ENCODE peak calls at places on chromosomes 13 and 19, in six cellular contexts. One of them, this sample, is unnamed.

GRCh38 chr13:106028916-106029315 is 506.5 kb downstream of the EFNB2 start:
- DNase-seq in AG08396: no peak
- DNase-seq in aorta: no peak
- DNase-seq in A549: no peak
- DNase-seq in central memory CD4-positive, alpha-beta T cell: no peak
- DNase-seq in RCC 7860: no peak
- DNase-seq in this sample: no peak

GRCh38 chr13:29934531-29935308 is 84.3 kb upstream of the UBL3 start:
- DNase-seq in RCC 7860: no peak
- DNase-seq in aorta: no peak
- DNase-seq in A549: no peak
- DNase-seq in central memory CD4-positive, alpha-beta T cell: no peak
- DNase-seq in AG08396: no peak
- DNase-seq in this sample: peak

GRCh38 chr19:16170134-16170533 is 3.2 kb downstream of the CIB3 start:
- DNase-seq in aorta: no peak
- DNase-seq in central memory CD4-positive, alpha-beta T cell: no peak
- DNase-seq in RCC 7860: no peak
- DNase-seq in A549: no peak
- DNase-seq in AG08396: no peak
- DNase-seq in this sample: no peak

GRCh38 chr13:90806905-90807304 is 540.6 kb upstream of the MIR17HG start:
- DNase-seq in central memory CD4-positive, alpha-beta T cell: no peak
- DNase-seq in aorta: no peak
- DNase-seq in A549: no peak
- DNase-seq in AG08396: no peak
- DNase-seq in RCC 7860: no peak
- DNase-seq in this sample: no peak

GRCh38 chr13:72204291-72204690 is 337.3 kb upstream of the DACH1 start:
- DNase-seq in central memory CD4-positive, alpha-beta T cell: no peak
- DNase-seq in A549: no peak
- DNase-seq in RCC 7860: peak
- DNase-seq in aorta: no peak
- DNase-seq in AG08396: no peak
- DNase-seq in this sample: no peak

GRCh38 chr19:48443262-48443661 is 2.5 kb upstream of the GRWD1 start:
- DNase-seq in AG08396: peak
- DNase-seq in RCC 7860: no peak
- DNase-seq in central memory CD4-positive, alpha-beta T cell: no peak
- DNase-seq in A549: no peak
- DNase-seq in aorta: no peak
- DNase-seq in this sample: no peak

GRCh38 chr13:41111454-41111853 is 21.1 kb downstream of the KBTBD6 start:
- DNase-seq in A549: no peak
- DNase-seq in AG08396: no peak
- DNase-seq in RCC 7860: no peak
- DNase-seq in aorta: no peak
- DNase-seq in central memory CD4-positive, alpha-beta T cell: no peak
- DNase-seq in this sample: no peak

GRCh38 chr19:38685666-38686529 is 38.4 kb downstream of the ACTN4 start:
- DNase-seq in central memory CD4-positive, alpha-beta T cell: peak
- DNase-seq in RCC 7860: peak
- DNase-seq in aorta: no peak
- DNase-seq in AG08396: no peak
- DNase-seq in A549: peak
- DNase-seq in this sample: peak

GRCh38 chr13:73844986-73845385 is 289.2 kb downstream of the KLF12 start:
- DNase-seq in central memory CD4-positive, alpha-beta T cell: no peak
- DNase-seq in AG08396: no peak
- DNase-seq in A549: no peak
- DNase-seq in aorta: no peak
- DNase-seq in RCC 7860: no peak
- DNase-seq in this sample: no peak

GRCh38 chr13:98544105-98544710 is 32.7 kb downstream of the STK24 start:
- DNase-seq in aorta: no peak
- DNase-seq in A549: no peak
- DNase-seq in central memory CD4-positive, alpha-beta T cell: no peak
- DNase-seq in AG08396: no peak
- DNase-seq in RCC 7860: no peak
- DNase-seq in this sample: no peak

GRCh38 chr19:30880551-30880950 is 468.7 kb downstream of the TSHZ3 start:
- DNase-seq in AG08396: no peak
- DNase-seq in A549: no peak
- DNase-seq in aorta: no peak
- DNase-seq in RCC 7860: no peak
- DNase-seq in central memory CD4-positive, alpha-beta T cell: no peak
- DNase-seq in this sample: no peak

GRCh38 chr13:41694902-41695301 is 237.6 kb downstream of the RGCC start:
- DNase-seq in RCC 7860: peak
- DNase-seq in A549: peak
- DNase-seq in central memory CD4-positive, alpha-beta T cell: no peak
- DNase-seq in AG08396: peak
- DNase-seq in aorta: peak
- DNase-seq in this sample: no peak

GRCh38 chr19:29216021-29216420 is 3.1 kb upstream of the UQCRFS1 start:
- DNase-seq in A549: no peak
- DNase-seq in aorta: no peak
- DNase-seq in AG08396: no peak
- DNase-seq in central memory CD4-positive, alpha-beta T cell: no peak
- DNase-seq in RCC 7860: no peak
- DNase-seq in this sample: no peak

This sample was measured in CD4-positive, CD25-positive, alpha-beta regulatory T cell.